ENCODE peak calls at places on chromosomes 16 and 17, in seven cellular contexts. Y, Q, V, K, Z, P and U are unnamed samples.
A peak's percentile ranks its signal among the peaks of the same experiment; 100 is the strongest.

GRCh38 chr16:50653056-50653455 is 28.1 kb downstream of the SNX20 start:
- DNase-seq in Y (no peak), Q (no peak), V (no peak), K (no peak), Z (no peak), P (no peak), U (no peak)

GRCh38 chr17:53191878-53192277 is 630.8 kb upstream of the KIF2B start:
- DNase-seq in Y (no peak), Q (no peak), V (no peak), K (no peak), Z (no peak), P (no peak), U (no peak)

GRCh38 chr17:79033046-79033616 is 9.2 kb downstream of the C1QTNF1 start:
- DNase-seq in Y (no peak), Q (peak; percentile 22), V (no peak), K (no peak), Z (peak; percentile 68), P (peak; percentile 45), U (no peak)

GRCh38 chr16:56919099-56919800 is 12.7 kb upstream of the HERPUD1 start:
- DNase-seq in Y (no peak), Q (no peak), V (no peak), K (no peak), Z (no peak), P (peak; percentile 91), U (no peak)

GRCh38 chr16:27805828-27806351 is 255.9 kb downstream of the KATNIP start:
- DNase-seq in Y (no peak), Q (no peak), V (no peak), K (no peak), Z (no peak), P (no peak), U (no peak)

GRCh38 chr16:27323781-27324561 is 10.2 kb downstream of the IL4R start:
- DNase-seq in Y (no peak), Q (no peak), V (no peak), K (no peak), Z (no peak), P (no peak), U (no peak)

GRCh38 chr17:76076765-76077581 is 2.0 kb upstream of the ZACN start:
- DNase-seq in Y (no peak), Q (no peak), V (no peak), K (no peak), Z (no peak), P (no peak), U (no peak)

GRCh38 chr17:40921026-40921425 is 16.4 kb downstream of the KRT23 start:
- DNase-seq in Y (no peak), Q (no peak), V (no peak), K (no peak), Z (no peak), P (no peak), U (no peak)

GRCh38 chr16:84686702-84687298 is 13.0 kb upstream of the USP10 start:
- DNase-seq in Y (peak; percentile 13), Q (no peak), V (no peak), K (no peak), Z (no peak), P (no peak), U (no peak)

GRCh38 chr16:88940196-88941050 is 36.6 kb downstream of the CBFA2T3 start:
- DNase-seq in Y (peak; percentile 35), Q (peak; percentile 67), V (no peak), K (no peak), Z (no peak), P (no peak), U (peak; percentile 70)

GRCh38 chr17:38868095-38868967 is 1.5 kb upstream of the LASP1 start:
- DNase-seq in Y (peak; percentile 71), Q (peak; percentile 75), V (peak; percentile 84), K (peak; percentile 72), Z (peak; percentile 57), P (no peak), U (peak; percentile 76)

GRCh38 chr17:83053021-83053778 is 26.2 kb upstream of the METRNL start:
- DNase-seq in Y (no peak), Q (no peak), V (peak; percentile 28), K (no peak), Z (no peak), P (no peak), U (no peak)

GRCh38 chr16:48392407-48392806 is 7.2 kb upstream of the SIAH1 start:
- DNase-seq in Y (no peak), Q (no peak), V (no peak), K (no peak), Z (no peak), P (no peak), U (no peak)